ENCODE peak calls at places on chromosome 4, in five cellular contexts. One of them, this sample, is unnamed.

GRCh38 chr4:139655116-139655515 is 10.5 kb upstream of the MGST2 start:
- DNase-seq in cardiac muscle cell: peak; percentile 41
- DNase-seq in BJ: no peak
- DNase-seq in heart right ventricle: no peak
- DNase-seq in NB4: peak; percentile 53
- DNase-seq in this sample: peak; percentile 80

GRCh38 chr4:121827851-121828250 is 4.2 kb upstream of the CCNA2 start:
- DNase-seq in cardiac muscle cell: no peak
- DNase-seq in NB4: no peak
- DNase-seq in heart right ventricle: no peak
- DNase-seq in BJ: no peak
- DNase-seq in this sample: peak; percentile 72

GRCh38 chr4:114435118-114435517 is 163.5 kb upstream of the UGT8 start:
- DNase-seq in heart right ventricle: no peak
- DNase-seq in cardiac muscle cell: no peak
- DNase-seq in BJ: no peak
- DNase-seq in NB4: no peak
- DNase-seq in this sample: no peak

GRCh38 chr4:171880136-171880535 is 66.9 kb downstream of the GALNTL6 start:
- DNase-seq in NB4: no peak
- DNase-seq in cardiac muscle cell: no peak
- DNase-seq in heart right ventricle: no peak
- DNase-seq in BJ: peak; percentile 86
- DNase-seq in this sample: peak; percentile 48

GRCh38 chr4:2871911-2872310 is 28.3 kb downstream of the ADD1 start:
- DNase-seq in cardiac muscle cell: no peak
- DNase-seq in BJ: no peak
- DNase-seq in NB4: peak; percentile 81
- DNase-seq in heart right ventricle: no peak
- DNase-seq in this sample: no peak

GRCh38 chr4:16461362-16461761 is 235.1 kb upstream of the TAPT1 start:
- DNase-seq in BJ: no peak
- DNase-seq in heart right ventricle: no peak
- DNase-seq in NB4: no peak
- DNase-seq in cardiac muscle cell: no peak
- DNase-seq in this sample: peak; percentile 67

GRCh38 chr4:142264961-142265360 is 581.1 kb downstream of the INPP4B start:
- DNase-seq in NB4: no peak
- DNase-seq in BJ: peak; percentile 27
- DNase-seq in heart right ventricle: no peak
- DNase-seq in cardiac muscle cell: peak; percentile 19
- DNase-seq in this sample: no peak

GRCh38 chr4:56655209-56655626 is 25.9 kb downstream of the HOPX start:
- DNase-seq in heart right ventricle: peak; percentile 12
- DNase-seq in cardiac muscle cell: peak; percentile 37
- DNase-seq in BJ: no peak
- DNase-seq in NB4: no peak
- DNase-seq in this sample: peak; percentile 39

GRCh38 chr4:186727149-186727976 is 3.7 kb upstream of the FAT1 start:
- DNase-seq in NB4: no peak
- DNase-seq in BJ: no peak
- DNase-seq in heart right ventricle: no peak
- DNase-seq in cardiac muscle cell: peak; percentile 31
- DNase-seq in this sample: peak; percentile 60

GRCh38 chr4:66273110-66273509 is 602.8 kb upstream of the EPHA5 start:
- DNase-seq in cardiac muscle cell: peak; percentile 25
- DNase-seq in heart right ventricle: no peak
- DNase-seq in NB4: no peak
- DNase-seq in BJ: no peak
- DNase-seq in this sample: no peak

GRCh38 chr4:151658959-151659593 is 101.7 kb downstream of the GATB start:
- DNase-seq in NB4: no peak
- DNase-seq in cardiac muscle cell: no peak
- DNase-seq in heart right ventricle: no peak
- DNase-seq in BJ: peak; percentile 31
- DNase-seq in this sample: no peak

GRCh38 chr4:127783026-127783769 is 1.1 kb downstream of the HSPA4L start:
- DNase-seq in cardiac muscle cell: peak; percentile 13
- DNase-seq in NB4: peak; percentile 63
- DNase-seq in BJ: no peak
- DNase-seq in heart right ventricle: peak; percentile 80
- DNase-seq in this sample: peak; percentile 100

GRCh38 chr4:75939890-75940691 is 722 bp downstream of the NAAA start:
- DNase-seq in heart right ventricle: peak; percentile 80
- DNase-seq in cardiac muscle cell: peak; percentile 63
- DNase-seq in BJ: no peak
- DNase-seq in NB4: peak; percentile 86
- DNase-seq in this sample: peak; percentile 56

GRCh38 chr4:33649015-33649414 is 2595.3 kb downstream of the ARAP2 start:
- DNase-seq in heart right ventricle: no peak
- DNase-seq in cardiac muscle cell: peak; percentile 5
- DNase-seq in NB4: peak; percentile 28
- DNase-seq in BJ: no peak
- DNase-seq in this sample: peak; percentile 60

GRCh38 chr4:120693817-120694216 is 228.7 kb downstream of the PRDM5 start:
- DNase-seq in BJ: no peak
- DNase-seq in NB4: no peak
- DNase-seq in cardiac muscle cell: no peak
- DNase-seq in heart right ventricle: no peak
- DNase-seq in this sample: no peak

GRCh38 chr4:153790962-153791551 is 2.2 kb upstream of the SFRP2 start:
- DNase-seq in NB4: no peak
- DNase-seq in BJ: no peak
- DNase-seq in cardiac muscle cell: peak; percentile 75
- DNase-seq in heart right ventricle: no peak
- DNase-seq in this sample: peak; percentile 11

GRCh38 chr4:119559044-119559647 is 69.5 kb downstream of the PDE5A start:
- DNase-seq in heart right ventricle: no peak
- DNase-seq in cardiac muscle cell: peak; percentile 36
- DNase-seq in BJ: peak; percentile 22
- DNase-seq in NB4: peak; percentile 49
- DNase-seq in this sample: peak; percentile 57

GRCh38 chr4:3226467-3226866 is 22.5 kb upstream of the MSANTD1 start:
- DNase-seq in heart right ventricle: no peak
- DNase-seq in NB4: no peak
- DNase-seq in cardiac muscle cell: no peak
- DNase-seq in BJ: no peak
- DNase-seq in this sample: no peak

GRCh38 chr4:6693274-6694176 is at the start of gene S100P:
- DNase-seq in NB4: peak; percentile 87
- DNase-seq in BJ: no peak
- DNase-seq in cardiac muscle cell: no peak
- DNase-seq in heart right ventricle: no peak
- DNase-seq in this sample: peak; percentile 50

GRCh38 chr4:123824524-123824923 is 427.9 kb downstream of the SPRY1 start:
- DNase-seq in NB4: no peak
- DNase-seq in BJ: no peak
- DNase-seq in heart right ventricle: no peak
- DNase-seq in cardiac muscle cell: no peak
- DNase-seq in this sample: no peak

GRCh38 chr4:77104405-77105292 is 28.9 kb upstream of the CCNI start:
- DNase-seq in heart right ventricle: peak; percentile 59
- DNase-seq in NB4: no peak
- DNase-seq in BJ: no peak
- DNase-seq in cardiac muscle cell: peak; percentile 42
- DNase-seq in this sample: peak; percentile 74

GRCh38 chr4:53490965-53491622 is 100.2 kb downstream of the LNX1 start:
- DNase-seq in cardiac muscle cell: peak; percentile 53
- DNase-seq in BJ: peak; percentile 86
- DNase-seq in NB4: peak; percentile 68
- DNase-seq in heart right ventricle: peak; percentile 30
- DNase-seq in this sample: peak; percentile 78

GRCh38 chr4:113328514-113328913 is 279.1 kb downstream of the ANK2 start:
- DNase-seq in NB4: peak; percentile 28
- DNase-seq in BJ: no peak
- DNase-seq in cardiac muscle cell: no peak
- DNase-seq in heart right ventricle: no peak
- DNase-seq in this sample: peak; percentile 25

GRCh38 chr4:110567266-110567665 is 55.6 kb downstream of the PITX2 start:
- DNase-seq in heart right ventricle: no peak
- DNase-seq in BJ: no peak
- DNase-seq in cardiac muscle cell: no peak
- DNase-seq in NB4: no peak
- DNase-seq in this sample: no peak

GRCh38 chr4:68948985-68949384 is 2.6 kb downstream of the UGT2A3 start:
- DNase-seq in BJ: no peak
- DNase-seq in cardiac muscle cell: no peak
- DNase-seq in NB4: no peak
- DNase-seq in heart right ventricle: no peak
- DNase-seq in this sample: no peak

GRCh38 chr4:2795558-2796260 is 2.8 kb downstream of the SH3BP2 start:
- DNase-seq in heart right ventricle: no peak
- DNase-seq in cardiac muscle cell: no peak
- DNase-seq in NB4: no peak
- DNase-seq in BJ: no peak
- DNase-seq in this sample: no peak

GRCh38 chr4:25861951-25862410 is 807 bp downstream of the SEL1L3 start:
- DNase-seq in BJ: no peak
- DNase-seq in cardiac muscle cell: peak; percentile 26
- DNase-seq in heart right ventricle: peak; percentile 21
- DNase-seq in NB4: peak; percentile 74
- DNase-seq in this sample: peak; percentile 44

GRCh38 chr4:165502919-165503907 is 124.4 kb downstream of the CPE start:
- DNase-seq in cardiac muscle cell: no peak
- DNase-seq in BJ: no peak
- DNase-seq in NB4: no peak
- DNase-seq in heart right ventricle: no peak
- DNase-seq in this sample: peak; percentile 47

DNA sequence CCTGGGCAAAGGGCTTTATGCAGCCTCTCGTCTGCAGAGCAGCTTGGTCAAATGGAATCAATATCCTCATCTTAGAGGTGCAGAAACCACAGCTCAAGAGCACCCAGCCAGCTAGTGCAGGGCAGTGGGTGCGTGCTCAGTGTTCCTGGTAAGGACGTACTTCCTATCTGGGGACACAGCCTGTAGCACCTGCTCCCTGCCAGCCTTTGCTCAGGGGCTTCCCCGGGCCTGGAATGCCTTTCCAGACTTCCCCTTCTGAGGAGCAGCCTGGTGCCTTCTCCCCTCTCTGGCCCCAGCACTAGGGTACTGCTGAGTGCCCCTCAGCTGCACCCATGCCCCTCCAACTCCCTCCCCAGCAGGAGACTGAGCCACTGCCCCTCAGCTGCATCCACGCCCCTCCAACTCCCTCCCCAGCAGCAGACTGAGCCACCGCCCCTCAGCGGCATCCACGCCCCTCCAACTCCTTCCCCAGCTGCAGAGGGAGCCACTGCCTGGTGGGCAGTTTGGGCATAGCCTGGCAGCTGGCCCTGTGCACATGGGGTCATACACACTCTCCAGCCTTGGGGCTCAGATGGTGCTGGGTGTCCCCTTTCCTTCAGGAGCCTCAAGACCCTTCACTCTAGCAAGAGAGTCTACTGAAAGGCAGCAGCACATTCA is 42.2 kb upstream of the AFAP1 start:
- DNase-seq in heart right ventricle: no peak
- DNase-seq in NB4: no peak
- DNase-seq in BJ: no peak
- DNase-seq in cardiac muscle cell: no peak
- DNase-seq in this sample: no peak
- H3K4me3 ChIP-seq in heart right ventricle: no peak overlapping the region
- H3K4me3 ChIP-seq in NB4: no peak overlapping the region
- H3K4me3 ChIP-seq in BJ: no peak overlapping the region
- H3K4me3 ChIP-seq in cardiac muscle cell: no peak overlapping the region
- H3K4me3 ChIP-seq in this sample: no peak overlapping the region

DNA sequence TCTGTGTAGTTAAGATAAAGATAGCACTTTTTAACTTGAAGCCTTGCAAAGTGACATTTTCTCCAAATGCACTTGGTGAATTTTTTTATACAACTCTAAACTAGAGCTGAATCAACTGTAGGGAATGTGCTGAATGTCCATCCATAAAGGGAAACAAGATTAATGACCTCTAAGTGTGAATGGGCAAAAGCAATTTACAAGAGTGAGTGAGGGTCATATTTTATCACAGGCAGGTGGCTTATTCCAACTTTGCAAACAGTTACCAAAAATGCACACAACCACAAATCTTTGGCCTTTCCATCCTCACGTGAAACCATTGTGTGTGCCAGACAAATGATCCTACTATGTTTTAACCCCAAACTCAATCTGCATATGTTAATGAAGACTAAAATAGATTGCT is 298.9 kb downstream of the KCNIP4 start:
- DNase-seq in heart right ventricle: no peak
- DNase-seq in cardiac muscle cell: no peak
- DNase-seq in NB4: no peak
- DNase-seq in BJ: no peak
- DNase-seq in this sample: no peak
- H3K4me3 ChIP-seq in heart right ventricle: no peak overlapping the region
- H3K4me3 ChIP-seq in cardiac muscle cell: no peak overlapping the region
- H3K4me3 ChIP-seq in NB4: no peak overlapping the region
- H3K4me3 ChIP-seq in BJ: no peak overlapping the region
- H3K4me3 ChIP-seq in this sample: no peak overlapping the region

DNA sequence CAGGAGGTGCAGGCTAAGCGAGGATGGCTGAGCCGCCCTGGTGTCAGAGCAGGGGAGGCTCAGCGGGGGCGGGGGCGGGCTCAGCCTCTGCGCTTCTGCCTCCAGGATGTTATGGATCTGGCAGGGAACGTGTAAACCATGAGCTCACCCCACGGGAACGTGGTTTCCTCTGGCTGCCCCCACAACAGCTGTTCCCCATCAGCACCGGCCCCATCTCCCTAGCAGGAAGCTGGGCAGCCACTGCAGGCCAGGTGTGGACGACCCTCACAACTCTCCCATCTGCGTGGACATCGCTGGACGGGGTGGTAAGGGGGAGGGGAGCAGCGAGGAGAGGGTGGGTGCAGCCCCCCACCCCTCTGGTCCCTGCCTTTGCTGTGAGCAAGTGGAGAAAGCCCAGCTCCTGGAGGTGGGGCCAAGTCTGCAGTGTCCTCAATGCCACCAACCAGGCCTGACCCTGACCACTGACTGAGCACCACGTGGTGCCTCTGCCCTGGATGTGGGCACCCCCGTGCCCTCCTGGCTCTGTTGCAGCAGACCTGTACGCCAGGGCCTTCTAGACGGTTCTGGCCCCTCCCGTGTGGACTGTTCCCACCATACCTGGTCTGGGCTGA is 28.1 kb upstream of the SPON2 start:
- DNase-seq in NB4: peak; percentile 75
- DNase-seq in heart right ventricle: peak; percentile 38
- DNase-seq in cardiac muscle cell: no peak
- DNase-seq in BJ: peak; percentile 48
- DNase-seq in this sample: no peak
- H3K4me3 ChIP-seq in NB4: peak overlapping the region; percentile 51
- H3K4me3 ChIP-seq in heart right ventricle: no peak overlapping the region
- H3K4me3 ChIP-seq in cardiac muscle cell: no peak overlapping the region
- H3K4me3 ChIP-seq in BJ: no peak overlapping the region
- H3K4me3 ChIP-seq in this sample: no peak overlapping the region

DNA sequence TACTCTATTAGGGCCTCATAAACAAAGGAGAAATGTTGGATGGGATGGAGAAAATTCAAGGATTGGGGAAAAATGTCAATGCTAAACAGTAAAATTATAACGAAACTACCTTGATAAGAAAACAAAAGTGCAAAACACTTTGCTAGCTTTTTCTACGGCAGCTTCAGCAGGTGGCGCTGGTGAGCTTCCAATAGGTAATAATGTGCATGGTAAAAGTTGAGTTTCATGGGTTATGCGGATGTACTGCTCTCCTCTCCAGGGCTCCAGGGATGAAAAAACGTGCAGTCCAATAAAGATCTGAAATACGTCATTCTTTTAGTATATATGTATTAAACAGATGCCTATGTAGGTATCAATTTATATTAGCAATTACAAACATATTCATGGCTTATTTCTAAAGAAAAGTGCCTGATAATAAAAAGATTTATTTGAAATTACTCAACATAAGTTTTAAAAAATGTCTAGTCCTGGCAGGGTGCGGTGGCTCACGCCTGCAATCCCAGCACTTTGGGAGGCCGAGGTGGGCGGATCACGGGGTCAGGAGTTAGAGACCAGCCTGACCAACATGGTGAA is 239.6 kb downstream of the GRXCR1 start:
- DNase-seq in NB4: peak; percentile 72
- DNase-seq in cardiac muscle cell: peak; percentile 84
- DNase-seq in BJ: no peak
- DNase-seq in heart right ventricle: peak; percentile 16
- DNase-seq in this sample: peak; percentile 72
- H3K4me3 ChIP-seq in NB4: no peak overlapping the region
- H3K4me3 ChIP-seq in cardiac muscle cell: no peak overlapping the region
- H3K4me3 ChIP-seq in BJ: no peak overlapping the region
- H3K4me3 ChIP-seq in heart right ventricle: no peak overlapping the region
- H3K4me3 ChIP-seq in this sample: no peak overlapping the region

This sample was measured in epithelial cell of esophagus.